ENCODE peak calls at places on chromosomes 3 and 15, in six cellular contexts. L, S, O, C, A and U are unnamed samples.
A peak's percentile ranks its signal among the peaks of the same experiment; 100 is the strongest.

GRCh38 chr3:167287308-167287707 is 92.8 kb downstream of the ZBBX start:
- DNase-seq in O (no peak), L (no peak), A (no peak), C (no peak), S (no peak), U (no peak)

GRCh38 chr3:118098818-118099217 is 935.8 kb downstream of the IGSF11 start:
- DNase-seq in A (no peak), O (no peak), L (no peak), C (no peak), S (no peak), U (no peak)

GRCh38 chr15:50627351-50628055 is 59.1 kb downstream of the TRPM7 start:
- DNase-seq in A (peak; percentile 6), C (no peak), O (no peak), L (no peak), S (no peak), U (no peak)

GRCh38 chr3:135170732-135171131 is 375.7 kb downstream of the EPHB1 start:
- DNase-seq in A (no peak), S (no peak), L (no peak), C (no peak), O (no peak), U (no peak)

GRCh38 chr15:65558336-65558735 is 28.1 kb downstream of the HACD3 start:
- DNase-seq in L (no peak), C (no peak), O (no peak), S (no peak), A (peak; percentile 61), U (peak; percentile 25)

GRCh38 chr15:52737720-52738119 is 52.4 kb downstream of the ONECUT1 start:
- DNase-seq in C (no peak), L (no peak), S (no peak), A (no peak), O (no peak), U (no peak)

GRCh38 chr3:78562318-78562717 is 1205.5 kb downstream of the ROBO1 start:
- DNase-seq in O (no peak), L (no peak), S (no peak), A (no peak), C (no peak), U (no peak)

GRCh38 chr3:123186695-123187094 is 15.0 kb upstream of the SEC22A start:
- DNase-seq in O (no peak), C (no peak), A (peak; percentile 45), S (no peak), L (no peak), U (no peak)

GRCh38 chr3:14377838-14378169 is 24.6 kb upstream of the SLC6A6 start:
- DNase-seq in O (no peak), A (no peak), S (no peak), L (no peak), C (peak; percentile 53), U (no peak)

GRCh38 chr15:68637755-68638405 is 59.1 kb downstream of the CORO2B start:
- DNase-seq in C (no peak), O (peak; percentile 63), A (peak; percentile 93), S (no peak), L (no peak), U (peak; percentile 90)

GRCh38 chr15:22936577-22937472 is 43.3 kb downstream of the CYFIP1 start:
- DNase-seq in S (no peak), O (no peak), L (no peak), A (no peak), C (no peak), U (no peak)

GRCh38 chr3:13684350-13684749 is 135.4 kb downstream of the FBLN2 start:
- DNase-seq in S (no peak), L (no peak), A (no peak), C (no peak), O (no peak), U (no peak)

GRCh38 chr3:38005076-38006020 is 14.8 kb downstream of the VILL start:
- DNase-seq in S (peak; percentile 82), O (no peak), C (no peak), A (no peak), L (no peak), U (no peak)

GRCh38 chr3:142633073-142633472 is 36.9 kb downstream of the PLS1 start:
- DNase-seq in C (no peak), L (peak; percentile 75), S (no peak), A (no peak), O (no peak), U (no peak)

GRCh38 chr15:85707519-85708338 is 87.0 kb downstream of the KLHL25 start:
- DNase-seq in L (no peak), S (no peak), C (no peak), O (no peak), A (peak; percentile 73), U (no peak)

GRCh38 chr3:170360476-170360875 is 3.0 kb downstream of the SKIL start:
- DNase-seq in L (no peak), A (peak; percentile 49), C (no peak), S (no peak), O (no peak), U (no peak)

GRCh38 chr3:98734311-98734710 is 28.8 kb upstream of the ST3GAL6 start:
- DNase-seq in S (no peak), A (no peak), L (no peak), O (no peak), C (no peak), U (no peak)

GRCh38 chr15:79283252-79284048 is 928 bp downstream of the ANKRD34C start:
- DNase-seq in O (no peak), A (peak; percentile 30), L (no peak), S (peak; percentile 33), C (peak; percentile 7), U (peak; percentile 36)

GRCh38 chr3:176919836-176920760 is 277.2 kb downstream of the TBL1XR1 start:
- DNase-seq in O (no peak), S (no peak), L (peak; percentile 80), C (no peak), A (peak; percentile 53), U (peak; percentile 35)

GRCh38 chr15:68401496-68402431 is 30.2 kb downstream of the ITGA11 start:
- DNase-seq in O (peak; percentile 7), S (no peak), L (no peak), A (no peak), C (no peak), U (peak; percentile 3)